ENCODE peak calls at places on chromosomes 5 and 9, in ten cellular contexts. One of them, this sample, is unnamed.

GRCh38 chr5:54390015-54390414 is 65.5 kb upstream of the HSPB3 start:
- DNase-seq in GM23338: no peak
- DNase-seq in left cardiac atrium: no peak
- DNase-seq in bronchial epithelial cell: peak; percentile 99
- DNase-seq in astrocyte of the hippocampus: peak; percentile 83
- DNase-seq in ELF-1: no peak
- DNase-seq in hepatic stellate cell: peak; percentile 40
- DNase-seq in T follicular helper cell: no peak
- DNase-seq in astrocyte of the spinal cord: peak; percentile 95
- DNase-seq in PC-3: peak; percentile 80
- DNase-seq in this sample: no peak

GRCh38 chr5:76082790-76083554 is at the start of gene SV2C:
- DNase-seq in GM23338: peak; percentile 50
- DNase-seq in left cardiac atrium: peak; percentile 25
- DNase-seq in bronchial epithelial cell: no peak
- DNase-seq in astrocyte of the hippocampus: peak; percentile 63
- DNase-seq in ELF-1: peak; percentile 44
- DNase-seq in hepatic stellate cell: peak; percentile 8
- DNase-seq in T follicular helper cell: no peak
- DNase-seq in astrocyte of the spinal cord: peak; percentile 5
- DNase-seq in PC-3: no peak
- DNase-seq in this sample: no peak

GRCh38 chr9:70589571-70590263 is 175.3 kb upstream of the KLF9 start:
- DNase-seq in GM23338: no peak
- DNase-seq in left cardiac atrium: peak; percentile 63
- DNase-seq in bronchial epithelial cell: peak; percentile 27
- DNase-seq in astrocyte of the hippocampus: peak; percentile 92
- DNase-seq in ELF-1: no peak
- DNase-seq in hepatic stellate cell: peak; percentile 34
- DNase-seq in T follicular helper cell: no peak
- DNase-seq in astrocyte of the spinal cord: peak; percentile 87
- DNase-seq in PC-3: no peak
- DNase-seq in this sample: no peak

GRCh38 chr9:83708515-83709158 is 879 bp upstream of the UBQLN1 start:
- DNase-seq in GM23338: peak; percentile 62
- DNase-seq in left cardiac atrium: peak; percentile 78
- DNase-seq in bronchial epithelial cell: peak; percentile 44
- DNase-seq in astrocyte of the hippocampus: peak; percentile 55
- DNase-seq in ELF-1: no peak
- DNase-seq in hepatic stellate cell: peak; percentile 57
- DNase-seq in T follicular helper cell: peak; percentile 29
- DNase-seq in astrocyte of the spinal cord: no peak
- DNase-seq in PC-3: peak; percentile 24
- DNase-seq in this sample: peak; percentile 84

GRCh38 chr5:124725040-124725434 is 21.4 kb downstream of the ZNF608 start:
- DNase-seq in GM23338: peak; percentile 56
- DNase-seq in left cardiac atrium: no peak
- DNase-seq in bronchial epithelial cell: no peak
- DNase-seq in astrocyte of the hippocampus: no peak
- DNase-seq in ELF-1: peak; percentile 65
- DNase-seq in hepatic stellate cell: no peak
- DNase-seq in T follicular helper cell: no peak
- DNase-seq in astrocyte of the spinal cord: no peak
- DNase-seq in PC-3: no peak
- DNase-seq in this sample: no peak

GRCh38 chr5:16018970-16019369 is 160.6 kb downstream of the MARCHF11 start:
- DNase-seq in GM23338: no peak
- DNase-seq in left cardiac atrium: no peak
- DNase-seq in bronchial epithelial cell: no peak
- DNase-seq in astrocyte of the hippocampus: no peak
- DNase-seq in ELF-1: no peak
- DNase-seq in hepatic stellate cell: no peak
- DNase-seq in T follicular helper cell: no peak
- DNase-seq in astrocyte of the spinal cord: no peak
- DNase-seq in PC-3: no peak
- DNase-seq in this sample: no peak

GRCh38 chr9:30329441-30329840 is 2055.0 kb upstream of the ACO1 start:
- DNase-seq in GM23338: no peak
- DNase-seq in left cardiac atrium: no peak
- DNase-seq in bronchial epithelial cell: no peak
- DNase-seq in astrocyte of the hippocampus: no peak
- DNase-seq in ELF-1: no peak
- DNase-seq in hepatic stellate cell: no peak
- DNase-seq in T follicular helper cell: no peak
- DNase-seq in astrocyte of the spinal cord: no peak
- DNase-seq in PC-3: no peak
- DNase-seq in this sample: no peak

GRCh38 chr9:3434594-3434993 is 91.2 kb downstream of the RFX3 start:
- DNase-seq in GM23338: no peak
- DNase-seq in left cardiac atrium: no peak
- DNase-seq in bronchial epithelial cell: peak; percentile 89
- DNase-seq in astrocyte of the hippocampus: no peak
- DNase-seq in ELF-1: no peak
- DNase-seq in hepatic stellate cell: no peak
- DNase-seq in T follicular helper cell: no peak
- DNase-seq in astrocyte of the spinal cord: no peak
- DNase-seq in PC-3: no peak
- DNase-seq in this sample: no peak

GRCh38 chr5:176734756-176735342 is 75.5 kb upstream of the UNC5A start:
- DNase-seq in GM23338: no peak
- DNase-seq in left cardiac atrium: no peak
- DNase-seq in bronchial epithelial cell: no peak
- DNase-seq in astrocyte of the hippocampus: no peak
- DNase-seq in ELF-1: no peak
- DNase-seq in hepatic stellate cell: no peak
- DNase-seq in T follicular helper cell: no peak
- DNase-seq in astrocyte of the spinal cord: no peak
- DNase-seq in PC-3: no peak
- DNase-seq in this sample: peak; percentile 29

GRCh38 chr5:147332643-147333042 is 97.8 kb downstream of the STK32A start:
- DNase-seq in GM23338: no peak
- DNase-seq in left cardiac atrium: no peak
- DNase-seq in bronchial epithelial cell: no peak
- DNase-seq in astrocyte of the hippocampus: no peak
- DNase-seq in ELF-1: no peak
- DNase-seq in hepatic stellate cell: no peak
- DNase-seq in T follicular helper cell: no peak
- DNase-seq in astrocyte of the spinal cord: no peak
- DNase-seq in PC-3: no peak
- DNase-seq in this sample: no peak

GRCh38 chr5:164298165-164298564 is 792.7 kb downstream of the MAT2B start:
- DNase-seq in GM23338: no peak
- DNase-seq in left cardiac atrium: no peak
- DNase-seq in bronchial epithelial cell: no peak
- DNase-seq in astrocyte of the hippocampus: no peak
- DNase-seq in ELF-1: no peak
- DNase-seq in hepatic stellate cell: no peak
- DNase-seq in T follicular helper cell: no peak
- DNase-seq in astrocyte of the spinal cord: no peak
- DNase-seq in PC-3: no peak
- DNase-seq in this sample: no peak

GRCh38 chr9:107481035-107481434 is 8.5 kb downstream of the KLF4 start:
- DNase-seq in GM23338: no peak
- DNase-seq in left cardiac atrium: no peak
- DNase-seq in bronchial epithelial cell: peak; percentile 49
- DNase-seq in astrocyte of the hippocampus: no peak
- DNase-seq in ELF-1: no peak
- DNase-seq in hepatic stellate cell: no peak
- DNase-seq in T follicular helper cell: no peak
- DNase-seq in astrocyte of the spinal cord: no peak
- DNase-seq in PC-3: peak; percentile 38
- DNase-seq in this sample: no peak

GRCh38 chr9:82513242-82513750 is 524.7 kb downstream of the SPATA31D1 start:
- DNase-seq in GM23338: no peak
- DNase-seq in left cardiac atrium: no peak
- DNase-seq in bronchial epithelial cell: no peak
- DNase-seq in astrocyte of the hippocampus: peak; percentile 48
- DNase-seq in ELF-1: no peak
- DNase-seq in hepatic stellate cell: peak; percentile 8
- DNase-seq in T follicular helper cell: no peak
- DNase-seq in astrocyte of the spinal cord: peak; percentile 67
- DNase-seq in PC-3: no peak
- DNase-seq in this sample: no peak

GRCh38 chr9:34540826-34541225 is 18.0 kb upstream of the ENHO start:
- DNase-seq in GM23338: no peak
- DNase-seq in left cardiac atrium: no peak
- DNase-seq in bronchial epithelial cell: peak; percentile 76
- DNase-seq in astrocyte of the hippocampus: peak; percentile 47
- DNase-seq in ELF-1: no peak
- DNase-seq in hepatic stellate cell: peak; percentile 58
- DNase-seq in T follicular helper cell: no peak
- DNase-seq in astrocyte of the spinal cord: peak; percentile 8
- DNase-seq in PC-3: peak; percentile 61
- DNase-seq in this sample: no peak

GRCh38 chr9:125479846-125480615 is 218.4 kb downstream of the GAPVD1 start:
- DNase-seq in GM23338: peak; percentile 36
- DNase-seq in left cardiac atrium: no peak
- DNase-seq in bronchial epithelial cell: no peak
- DNase-seq in astrocyte of the hippocampus: no peak
- DNase-seq in ELF-1: no peak
- DNase-seq in hepatic stellate cell: no peak
- DNase-seq in T follicular helper cell: no peak
- DNase-seq in astrocyte of the spinal cord: no peak
- DNase-seq in PC-3: no peak
- DNase-seq in this sample: no peak

GRCh38 chr9:109816490-109816889 is 36.5 kb downstream of the PALM2AKAP2 start:
- DNase-seq in GM23338: no peak
- DNase-seq in left cardiac atrium: no peak
- DNase-seq in bronchial epithelial cell: peak; percentile 95
- DNase-seq in astrocyte of the hippocampus: peak; percentile 93
- DNase-seq in ELF-1: no peak
- DNase-seq in hepatic stellate cell: peak; percentile 76
- DNase-seq in T follicular helper cell: no peak
- DNase-seq in astrocyte of the spinal cord: peak; percentile 98
- DNase-seq in PC-3: peak; percentile 94
- DNase-seq in this sample: no peak

GRCh38 chr5:87770601-87771121 is 357.9 kb upstream of the CCNH start:
- DNase-seq in GM23338: peak; percentile 78
- DNase-seq in left cardiac atrium: no peak
- DNase-seq in bronchial epithelial cell: no peak
- DNase-seq in astrocyte of the hippocampus: peak; percentile 63
- DNase-seq in ELF-1: no peak
- DNase-seq in hepatic stellate cell: no peak
- DNase-seq in T follicular helper cell: no peak
- DNase-seq in astrocyte of the spinal cord: no peak
- DNase-seq in PC-3: no peak
- DNase-seq in this sample: no peak

GRCh38 chr9:34633851-34634550 is 3.6 kb downstream of the SIGMAR1 start:
- DNase-seq in GM23338: peak; percentile 80
- DNase-seq in left cardiac atrium: no peak
- DNase-seq in bronchial epithelial cell: peak; percentile 59
- DNase-seq in astrocyte of the hippocampus: peak; percentile 79
- DNase-seq in ELF-1: peak; percentile 83
- DNase-seq in hepatic stellate cell: peak; percentile 76
- DNase-seq in T follicular helper cell: peak; percentile 64
- DNase-seq in astrocyte of the spinal cord: peak; percentile 55
- DNase-seq in PC-3: peak; percentile 56
- DNase-seq in this sample: peak; percentile 70

GRCh38 chr9:129944501-129945116 is 98.4 kb downstream of the FNBP1 start:
- DNase-seq in GM23338: no peak
- DNase-seq in left cardiac atrium: no peak
- DNase-seq in bronchial epithelial cell: no peak
- DNase-seq in astrocyte of the hippocampus: no peak
- DNase-seq in ELF-1: no peak
- DNase-seq in hepatic stellate cell: no peak
- DNase-seq in T follicular helper cell: peak; percentile 42
- DNase-seq in astrocyte of the spinal cord: no peak
- DNase-seq in PC-3: no peak
- DNase-seq in this sample: no peak

GRCh38 chr9:27382989-27383388 is 86.0 kb upstream of the EQTN start:
- DNase-seq in GM23338: no peak
- DNase-seq in left cardiac atrium: no peak
- DNase-seq in bronchial epithelial cell: no peak
- DNase-seq in astrocyte of the hippocampus: no peak
- DNase-seq in ELF-1: no peak
- DNase-seq in hepatic stellate cell: no peak
- DNase-seq in T follicular helper cell: no peak
- DNase-seq in astrocyte of the spinal cord: no peak
- DNase-seq in PC-3: no peak
- DNase-seq in this sample: no peak

GRCh38 chr5:1090538-1090937 is 21.3 kb downstream of the SLC12A7 start:
- DNase-seq in GM23338: no peak
- DNase-seq in left cardiac atrium: no peak
- DNase-seq in bronchial epithelial cell: no peak
- DNase-seq in astrocyte of the hippocampus: peak; percentile 57
- DNase-seq in ELF-1: no peak
- DNase-seq in hepatic stellate cell: no peak
- DNase-seq in T follicular helper cell: no peak
- DNase-seq in astrocyte of the spinal cord: no peak
- DNase-seq in PC-3: peak; percentile 31
- DNase-seq in this sample: no peak

GRCh38 chr5:75524071-75524470 is 12.4 kb downstream of the POLK start:
- DNase-seq in GM23338: no peak
- DNase-seq in left cardiac atrium: no peak
- DNase-seq in bronchial epithelial cell: peak; percentile 9
- DNase-seq in astrocyte of the hippocampus: no peak
- DNase-seq in ELF-1: no peak
- DNase-seq in hepatic stellate cell: no peak
- DNase-seq in T follicular helper cell: no peak
- DNase-seq in astrocyte of the spinal cord: no peak
- DNase-seq in PC-3: peak; percentile 13
- DNase-seq in this sample: no peak

GRCh38 chr9:99109522-99109921 is 4.6 kb downstream of the TGFBR1 start:
- DNase-seq in GM23338: no peak
- DNase-seq in left cardiac atrium: no peak
- DNase-seq in bronchial epithelial cell: no peak
- DNase-seq in astrocyte of the hippocampus: no peak
- DNase-seq in ELF-1: no peak
- DNase-seq in hepatic stellate cell: no peak
- DNase-seq in T follicular helper cell: no peak
- DNase-seq in astrocyte of the spinal cord: no peak
- DNase-seq in PC-3: no peak
- DNase-seq in this sample: no peak

GRCh38 chr5:60960591-60960990 is 15.6 kb downstream of the NDUFAF2 start:
- DNase-seq in GM23338: peak; percentile 55
- DNase-seq in left cardiac atrium: no peak
- DNase-seq in bronchial epithelial cell: peak; percentile 21
- DNase-seq in astrocyte of the hippocampus: peak; percentile 46
- DNase-seq in ELF-1: no peak
- DNase-seq in hepatic stellate cell: no peak
- DNase-seq in T follicular helper cell: no peak
- DNase-seq in astrocyte of the spinal cord: peak; percentile 46
- DNase-seq in PC-3: peak; percentile 16
- DNase-seq in this sample: no peak

GRCh38 chr5:80389575-80389974 is 18.3 kb upstream of the ZFYVE16 start:
- DNase-seq in GM23338: no peak
- DNase-seq in left cardiac atrium: no peak
- DNase-seq in bronchial epithelial cell: no peak
- DNase-seq in astrocyte of the hippocampus: no peak
- DNase-seq in ELF-1: no peak
- DNase-seq in hepatic stellate cell: no peak
- DNase-seq in T follicular helper cell: no peak
- DNase-seq in astrocyte of the spinal cord: no peak
- DNase-seq in PC-3: no peak
- DNase-seq in this sample: no peak

GRCh38 chr5:141508440-141508807 is 19.5 kb downstream of the PCDHGC5 start:
- DNase-seq in GM23338: no peak
- DNase-seq in left cardiac atrium: no peak
- DNase-seq in bronchial epithelial cell: no peak
- DNase-seq in astrocyte of the hippocampus: no peak
- DNase-seq in ELF-1: no peak
- DNase-seq in hepatic stellate cell: no peak
- DNase-seq in T follicular helper cell: no peak
- DNase-seq in astrocyte of the spinal cord: no peak
- DNase-seq in PC-3: no peak
- DNase-seq in this sample: no peak

GRCh38 chr5:761206-761771 is 23.2 kb downstream of the ZDHHC11B start:
- DNase-seq in GM23338: no peak
- DNase-seq in left cardiac atrium: peak; percentile 25
- DNase-seq in bronchial epithelial cell: no peak
- DNase-seq in astrocyte of the hippocampus: no peak
- DNase-seq in ELF-1: no peak
- DNase-seq in hepatic stellate cell: no peak
- DNase-seq in T follicular helper cell: no peak
- DNase-seq in astrocyte of the spinal cord: no peak
- DNase-seq in PC-3: no peak
- DNase-seq in this sample: no peak

GRCh38 chr5:124740055-124740454 is 6.4 kb downstream of the ZNF608 start:
- DNase-seq in GM23338: no peak
- DNase-seq in left cardiac atrium: no peak
- DNase-seq in bronchial epithelial cell: no peak
- DNase-seq in astrocyte of the hippocampus: no peak
- DNase-seq in ELF-1: no peak
- DNase-seq in hepatic stellate cell: no peak
- DNase-seq in T follicular helper cell: no peak
- DNase-seq in astrocyte of the spinal cord: no peak
- DNase-seq in PC-3: no peak
- DNase-seq in this sample: no peak

This sample was measured in left lobe of liver.